ENCODE peak calls at places on chromosome 17, in five cellular contexts. X, J, Q, C and L are unnamed samples.

GRCh38 chr17:35243459-35244204 is 760 bp downstream of the SLFN5 start:
- DNase-seq in X (peak; percentile 41), J (peak; percentile 74), Q (peak; percentile 89), C (peak; percentile 46), L (peak; percentile 52)

GRCh38 chr17:5344914-5345313 is 62.8 kb downstream of the RABEP1 start:
- DNase-seq in X (no peak), J (no peak), Q (no peak), C (no peak), L (no peak)

GRCh38 chr17:77735341-77736206 is 222.9 kb upstream of the TNRC6C start:
- DNase-seq in X (no peak), J (peak; percentile 70), Q (peak; percentile 83), C (no peak), L (no peak)

GRCh38 chr17:59311051-59311468 is 20.4 kb upstream of the YPEL2 start:
- DNase-seq in X (no peak), J (peak; percentile 38), Q (no peak), C (peak; percentile 44), L (peak; percentile 70)

GRCh38 chr17:47729486-47729885 is 3.5 kb upstream of the TBX21 start:
- DNase-seq in X (no peak), J (no peak), Q (no peak), C (no peak), L (no peak)

GRCh38 chr17:21419299-21420239 is 43.4 kb downstream of the KCNJ12 start:
- DNase-seq in X (no peak), J (no peak), Q (peak; percentile 49), C (no peak), L (no peak)

GRCh38 chr17:42178817-42179216 is 2.1 kb downstream of the KCNH4 start:
- DNase-seq in X (peak; percentile 31), J (no peak), Q (no peak), C (no peak), L (no peak)

GRCh38 chr17:21460358-21460757 is 84.2 kb downstream of the KCNJ12 start:
- DNase-seq in X (no peak), J (no peak), Q (no peak), C (no peak), L (no peak)

GRCh38 chr17:78818932-78819331 is 21.7 kb downstream of the USP36 start:
- DNase-seq in X (peak; percentile 54), J (no peak), Q (no peak), C (no peak), L (no peak)

GRCh38 chr17:6374761-6375312 is 60.1 kb downstream of the AIPL1 start:
- DNase-seq in X (no peak), J (no peak), Q (no peak), C (no peak), L (peak; percentile 32)

GRCh38 chr17:39816272-39816671 is 47.8 kb downstream of the IKZF3 start:
- DNase-seq in X (no peak), J (no peak), Q (no peak), C (no peak), L (no peak)

GRCh38 chr17:16273929-16274339 is 56.9 kb downstream of the PIGL start:
- DNase-seq in X (no peak), J (no peak), Q (no peak), C (no peak), L (no peak)

GRCh38 chr17:4318596-4318995 is 47.9 kb downstream of the UBE2G1 start:
- DNase-seq in X (no peak), J (no peak), Q (no peak), C (no peak), L (no peak)

GRCh38 chr17:39002991-39003715 is 36.0 kb upstream of the FBXO47 start:
- DNase-seq in X (no peak), J (peak; percentile 89), Q (peak; percentile 94), C (peak; percentile 9), L (peak; percentile 36)

GRCh38 chr17:40075216-40076100 is 12.7 kb downstream of the THRA start:
- DNase-seq in X (peak; percentile 55), J (peak; percentile 77), Q (peak; percentile 95), C (peak; percentile 85), L (peak; percentile 97)

GRCh38 chr17:65522751-65523404 is 38.6 kb downstream of the AXIN2 start:
- DNase-seq in X (no peak), J (no peak), Q (no peak), C (no peak), L (no peak)

GRCh38 chr17:77106874-77107358 is 33.9 kb upstream of the SEC14L1 start:
- DNase-seq in X (no peak), J (no peak), Q (no peak), C (no peak), L (no peak)

GRCh38 chr17:1509255-1509943 is 7.0 kb downstream of the INPP5K start:
- DNase-seq in X (no peak), J (no peak), Q (no peak), C (no peak), L (no peak)

GRCh38 chr17:40062347-40063033 is at the start of gene THRA:
- DNase-seq in X (peak; percentile 64), J (peak; percentile 71), Q (peak; percentile 88), C (peak; percentile 75), L (peak; percentile 74)

GRCh38 chr17:79832211-79833109 is 6.8 kb downstream of the CBX4 start:
- DNase-seq in X (no peak), J (no peak), Q (peak; percentile 67), C (no peak), L (peak; percentile 37)

GRCh38 chr17:55120651-55121050 is 144.1 kb upstream of the HLF start:
- DNase-seq in X (no peak), J (no peak), Q (no peak), C (no peak), L (no peak)

GRCh38 chr17:55121268-55121667 is 143.5 kb upstream of the HLF start:
- DNase-seq in X (no peak), J (no peak), Q (no peak), C (no peak), L (no peak)

GRCh38 chr17:55114283-55114682 is 145.7 kb downstream of the STXBP4 start:
- DNase-seq in X (no peak), J (no peak), Q (no peak), C (no peak), L (no peak)

GRCh38 chr17:55117063-55117611 is 147.6 kb upstream of the HLF start:
- DNase-seq in X (no peak), J (no peak), Q (no peak), C (no peak), L (no peak)

GRCh38 chr17:55116440-55116914 is 147.9 kb downstream of the STXBP4 start:
- DNase-seq in X (no peak), J (no peak), Q (no peak), C (no peak), L (no peak)
- H3K4me3 ChIP-seq in X (no peak overlapping the region), J (no peak overlapping the region), Q (no peak overlapping the region), C (no peak overlapping the region), L (no peak overlapping the region)

DNA sequence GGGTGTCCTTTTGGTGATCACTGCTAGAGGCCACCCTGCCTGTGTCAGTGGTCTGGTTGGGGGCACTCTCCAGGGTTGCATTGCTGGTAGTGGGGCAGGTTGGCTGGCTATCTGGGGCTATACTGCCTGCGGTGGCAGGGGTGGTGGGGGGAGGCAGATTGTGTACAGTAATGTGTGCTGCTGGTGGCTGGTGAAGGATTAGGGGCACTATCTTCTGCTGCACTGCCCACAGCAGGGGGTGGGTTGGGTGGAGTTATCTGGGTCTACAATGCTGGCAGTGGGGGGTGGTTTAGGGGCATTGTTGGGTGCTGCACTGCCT is 204.0 kb upstream of the WSB1 start:
- DNase-seq in X (no peak), J (no peak), Q (no peak), C (no peak), L (no peak)
- H3K9me3 ChIP-seq in X (no peaks in the 10 kb centered on the region), J (no peaks in the 10 kb centered on the region), Q (no peaks in the 10 kb centered on the region), C (no peaks in the 10 kb centered on the region), L (no peaks in the 10 kb centered on the region)

GRCh38 chr17:63434951-63435571 is 11.0 kb downstream of the CYB561 start:
- DNase-seq in X (peak; percentile 47), J (peak; percentile 54), Q (peak; percentile 81), C (peak; percentile 91), L (peak; percentile 95)

GRCh38 chr17:63433746-63434591 is 12.1 kb downstream of the CYB561 start:
- DNase-seq in X (no peak), J (peak; percentile 88), Q (peak; percentile 93), C (peak; percentile 56), L (peak; percentile 89)

GRCh38 chr17:63437287-63438091 is 8.6 kb downstream of the CYB561 start:
- DNase-seq in X (no peak), J (no peak), Q (no peak), C (no peak), L (peak; percentile 79)

GRCh38 chr17:63436523-63437110 is 9.5 kb downstream of the CYB561 start:
- DNase-seq in X (no peak), J (no peak), Q (no peak), C (no peak), L (peak; percentile 85)

DNA sequence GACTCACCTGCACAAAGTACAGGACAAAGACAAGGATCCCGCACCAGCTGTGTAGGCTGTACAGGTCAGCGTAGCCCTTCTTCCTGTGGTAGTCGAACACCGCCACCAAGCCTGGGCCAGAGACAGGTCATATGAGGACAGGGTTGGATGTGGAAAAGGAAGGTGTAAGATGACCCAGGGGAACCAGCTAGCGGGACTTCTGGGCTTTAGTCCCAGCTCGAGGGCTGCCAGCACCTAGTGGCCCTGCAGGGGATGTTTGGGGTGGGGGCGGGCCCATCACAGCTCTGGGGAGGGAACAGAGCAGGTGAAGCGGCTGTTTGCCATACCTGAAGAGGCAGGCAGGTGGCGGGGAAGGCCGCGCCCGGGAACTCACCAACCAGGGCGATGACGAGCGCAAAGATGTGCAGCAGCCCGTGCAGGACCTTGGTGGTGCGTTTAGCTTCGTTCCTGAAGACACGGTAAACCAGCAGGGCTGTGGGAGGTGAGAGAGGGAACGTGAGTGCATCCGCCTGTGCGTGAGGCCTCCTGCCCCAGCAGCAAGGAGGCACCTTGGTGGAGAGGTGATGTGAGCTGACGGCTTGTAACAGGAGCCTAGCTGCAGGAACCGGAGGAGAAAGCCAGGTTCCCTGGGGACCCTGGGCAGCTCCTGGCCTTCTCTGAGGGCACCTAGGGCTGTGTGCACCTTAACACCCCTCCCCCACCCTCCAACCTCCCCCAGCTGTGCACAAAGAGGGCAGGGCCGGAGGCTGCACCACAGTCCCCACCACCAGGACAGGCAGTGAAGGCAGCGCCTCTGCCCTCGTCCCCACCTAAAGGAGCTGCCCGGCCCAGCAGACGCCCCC is 10.2 kb downstream of the CYB561 start:
- DNase-seq in X (no peak), J (peak; percentile 24), Q (no peak), C (peak; percentile 71), L (peak; percentile 73)
- H3K4me1 ChIP-seq in X (peaks cover 49% of the 10 kb centered on the region), J (no peaks in the 10 kb centered on the region), Q (no peaks in the 10 kb centered on the region), C (peaks cover 46% of the 10 kb centered on the region), L (peaks cover 80% of the 10 kb centered on the region)

GRCh38 chr17:82458130-82458884 is at the start of gene NARF:
- DNase-seq in X (peak; percentile 95), J (peak; percentile 98), Q (peak; percentile 100), C (peak; percentile 98), L (peak; percentile 98)

GRCh38 chr17:82461827-82462524 is 3.4 kb downstream of the NARF start:
- DNase-seq in X (no peak), J (no peak), Q (no peak), C (no peak), L (peak; percentile 62)

GRCh38 chr17:82457071-82457789 is 1.3 kb upstream of the NARF start:
- DNase-seq in X (no peak), J (no peak), Q (no peak), C (no peak), L (no peak)

GRCh38 chr17:82457790-82458129 is 781 bp upstream of the NARF start:
- DNase-seq in X (no peak), J (no peak), Q (no peak), C (no peak), L (no peak)

GRCh38 chr17:82458885-82459424 is 414 bp downstream of the NARF start:
- DNase-seq in X (peak; percentile 33), J (no peak), Q (peak; percentile 71), C (no peak), L (peak; percentile 36)
- H3K4me3 ChIP-seq in X (peak overlapping the region; percentile 55), J (peak overlapping the region; percentile 83), Q (peak overlapping the region; percentile 97), C (peak overlapping the region; percentile 67), L (peak overlapping the region; percentile 51)